ENCODE peak calls at places on chromosome 12, in seven cellular contexts. L, S, R, K, N, D and T are unnamed samples.

GRCh38 chr12:102480401-102480800 is at the start of gene IGF1:
- DNase-seq in L (no peak), S (peak), R (no peak), K (no peak), N (peak), D (no peak), T (no peak)

GRCh38 chr12:90979936-90980335 is 24.8 kb downstream of the EPYC start:
- DNase-seq in L (no peak), S (no peak), R (no peak), K (no peak), N (no peak), D (no peak), T (no peak)

GRCh38 chr12:117844114-117844513 is 124.7 kb downstream of the KSR2 start:
- DNase-seq in L (no peak), S (no peak), R (no peak), K (no peak), N (no peak), D (no peak), T (no peak)

GRCh38 chr12:102824218-102824835 is 92.7 kb downstream of the PAH start:
- DNase-seq in L (peak), S (peak), R (no peak), K (no peak), N (peak), D (no peak), T (no peak)

GRCh38 chr12:54932691-54933090 is 51.9 kb downstream of the TESPA1 start:
- DNase-seq in L (no peak), S (no peak), R (no peak), K (no peak), N (peak), D (no peak), T (peak)

GRCh38 chr12:116400671-116401357 is 123.3 kb upstream of the MED13L start:
- DNase-seq in L (no peak), S (no peak), R (no peak), K (no peak), N (no peak), D (no peak), T (no peak)

GRCh38 chr12:108299980-108300696 is 39.0 kb downstream of the CMKLR1 start:
- DNase-seq in L (no peak), S (no peak), R (peak), K (no peak), N (no peak), D (peak), T (no peak)

GRCh38 chr12:106918746-106919145 is 37.0 kb upstream of the TMEM263 start:
- DNase-seq in L (peak), S (peak), R (no peak), K (peak), N (peak), D (peak), T (peak)

GRCh38 chr12:108833757-108834472 is 23.5 kb downstream of the SSH1 start:
- DNase-seq in L (no peak), S (peak), R (no peak), K (no peak), N (no peak), D (peak), T (no peak)

GRCh38 chr12:125685885-125686284 is 620.6 kb downstream of the AACS start:
- DNase-seq in L (no peak), S (no peak), R (no peak), K (no peak), N (no peak), D (no peak), T (no peak)

GRCh38 chr12:90801776-90802175 is 153.2 kb downstream of the CCER1 start:
- DNase-seq in L (no peak), S (peak), R (no peak), K (no peak), N (no peak), D (no peak), T (no peak)

GRCh38 chr12:94340568-94340967 is 119.1 kb downstream of the CEP83 start:
- DNase-seq in L (no peak), S (no peak), R (no peak), K (no peak), N (no peak), D (no peak), T (no peak)

GRCh38 chr12:24947541-24948451 is 1.1 kb downstream of the BCAT1 start:
- DNase-seq in L (no peak), S (peak), R (no peak), K (no peak), N (no peak), D (no peak), T (no peak)

GRCh38 chr12:100908501-100908900 is 113.9 kb downstream of the ANO4 start:
- DNase-seq in L (no peak), S (peak), R (no peak), K (no peak), N (no peak), D (no peak), T (no peak)